ENCODE peak calls at places on chromosomes 6 and 20, in six cellular contexts. One of them, this sample, is unnamed.

GRCh38 chr20:17643531-17644188 is 38.4 kb downstream of the RRBP1 start:
- DNase-seq in caudate nucleus: no peak
- DNase-seq in CD8-positive, alpha-beta memory T cell: no peak
- DNase-seq in esophagus squamous epithelium: no peak
- DNase-seq in heart left ventricle: peak; percentile 24
- DNase-seq in PC-3: no peak
- DNase-seq in this sample: no peak

GRCh38 chr6:31359556-31359955 is 2.6 kb upstream of the HLA-B start:
- DNase-seq in caudate nucleus: no peak
- DNase-seq in CD8-positive, alpha-beta memory T cell: no peak
- DNase-seq in esophagus squamous epithelium: no peak
- DNase-seq in heart left ventricle: no peak
- DNase-seq in PC-3: no peak
- DNase-seq in this sample: no peak

GRCh38 chr6:12012231-12012565 is at the start of gene HIVEP1:
- DNase-seq in caudate nucleus: no peak
- DNase-seq in CD8-positive, alpha-beta memory T cell: peak; percentile 14
- DNase-seq in esophagus squamous epithelium: no peak
- DNase-seq in heart left ventricle: no peak
- DNase-seq in PC-3: no peak
- DNase-seq in this sample: peak; percentile 71

GRCh38 chr6:169177516-169178196 is 76.0 kb downstream of the THBS2 start:
- DNase-seq in caudate nucleus: no peak
- DNase-seq in CD8-positive, alpha-beta memory T cell: no peak
- DNase-seq in esophagus squamous epithelium: no peak
- DNase-seq in heart left ventricle: no peak
- DNase-seq in PC-3: no peak
- DNase-seq in this sample: no peak

GRCh38 chr6:39812853-39813533 is 20.8 kb downstream of the DAAM2 start:
- DNase-seq in caudate nucleus: no peak
- DNase-seq in CD8-positive, alpha-beta memory T cell: no peak
- DNase-seq in esophagus squamous epithelium: no peak
- DNase-seq in heart left ventricle: no peak
- DNase-seq in PC-3: no peak
- DNase-seq in this sample: no peak

GRCh38 chr20:16758459-16759160 is 10.5 kb downstream of the OTOR start:
- DNase-seq in caudate nucleus: no peak
- DNase-seq in CD8-positive, alpha-beta memory T cell: no peak
- DNase-seq in esophagus squamous epithelium: no peak
- DNase-seq in heart left ventricle: no peak
- DNase-seq in PC-3: no peak
- DNase-seq in this sample: no peak

GRCh38 chr20:33437141-33437911 is 6.2 kb downstream of the SNTA1 start:
- DNase-seq in caudate nucleus: peak; percentile 54
- DNase-seq in CD8-positive, alpha-beta memory T cell: no peak
- DNase-seq in esophagus squamous epithelium: no peak
- DNase-seq in heart left ventricle: peak; percentile 77
- DNase-seq in PC-3: no peak
- DNase-seq in this sample: no peak

GRCh38 chr6:114000066-114000465 is 29.1 kb upstream of the HDAC2 start:
- DNase-seq in caudate nucleus: no peak
- DNase-seq in CD8-positive, alpha-beta memory T cell: no peak
- DNase-seq in esophagus squamous epithelium: no peak
- DNase-seq in heart left ventricle: no peak
- DNase-seq in PC-3: peak; percentile 86
- DNase-seq in this sample: no peak

GRCh38 chr6:6218246-6219085 is 102.0 kb downstream of the F13A1 start:
- DNase-seq in caudate nucleus: no peak
- DNase-seq in CD8-positive, alpha-beta memory T cell: no peak
- DNase-seq in esophagus squamous epithelium: no peak
- DNase-seq in heart left ventricle: no peak
- DNase-seq in PC-3: peak; percentile 43
- DNase-seq in this sample: no peak

GRCh38 chr6:111606620-111607115 is 990 bp upstream of the TRAF3IP2 start:
- DNase-seq in caudate nucleus: no peak
- DNase-seq in CD8-positive, alpha-beta memory T cell: no peak
- DNase-seq in esophagus squamous epithelium: no peak
- DNase-seq in heart left ventricle: no peak
- DNase-seq in PC-3: no peak
- DNase-seq in this sample: no peak

GRCh38 chr6:137913434-137913833 is 46.4 kb downstream of the TNFAIP3 start:
- DNase-seq in caudate nucleus: no peak
- DNase-seq in CD8-positive, alpha-beta memory T cell: no peak
- DNase-seq in esophagus squamous epithelium: no peak
- DNase-seq in heart left ventricle: no peak
- DNase-seq in PC-3: no peak
- DNase-seq in this sample: no peak

GRCh38 chr6:137913996-137914529 is 47.0 kb downstream of the TNFAIP3 start:
- DNase-seq in caudate nucleus: no peak
- DNase-seq in CD8-positive, alpha-beta memory T cell: no peak
- DNase-seq in esophagus squamous epithelium: no peak
- DNase-seq in heart left ventricle: no peak
- DNase-seq in PC-3: no peak
- DNase-seq in this sample: no peak

GRCh38 chr6:137914530-137915193 is 47.6 kb downstream of the TNFAIP3 start:
- DNase-seq in caudate nucleus: no peak
- DNase-seq in CD8-positive, alpha-beta memory T cell: no peak
- DNase-seq in esophagus squamous epithelium: no peak
- DNase-seq in heart left ventricle: no peak
- DNase-seq in PC-3: no peak
- DNase-seq in this sample: no peak

GRCh38 chr6:137911675-137912158 is 44.7 kb downstream of the TNFAIP3 start:
- DNase-seq in caudate nucleus: no peak
- DNase-seq in CD8-positive, alpha-beta memory T cell: no peak
- DNase-seq in esophagus squamous epithelium: no peak
- DNase-seq in heart left ventricle: no peak
- DNase-seq in PC-3: no peak
- DNase-seq in this sample: no peak

DNA sequence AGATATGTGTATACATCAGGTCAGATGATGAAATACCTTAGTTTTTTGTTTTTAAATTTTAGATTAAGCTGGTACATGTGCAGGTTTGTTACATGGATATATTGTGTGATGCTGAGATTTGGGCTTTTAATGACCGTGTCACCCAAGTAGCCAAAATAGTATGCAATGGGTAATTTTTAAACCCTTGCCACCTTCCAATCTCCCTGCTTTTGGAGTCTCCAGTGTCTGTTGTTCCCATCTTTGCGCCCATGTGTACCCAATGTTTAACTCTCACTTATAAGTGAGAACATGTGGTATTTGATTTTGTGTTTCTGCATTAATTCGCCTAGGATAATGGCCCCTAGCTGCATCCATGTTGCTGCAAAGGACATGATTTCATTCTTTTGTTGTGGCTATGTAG is 45.8 kb downstream of the TNFAIP3 start:
- DNase-seq in caudate nucleus: no peak
- DNase-seq in CD8-positive, alpha-beta memory T cell: no peak
- DNase-seq in esophagus squamous epithelium: no peak
- DNase-seq in heart left ventricle: no peak
- DNase-seq in PC-3: no peak
- DNase-seq in this sample: no peak
- H3K27ac ChIP-seq in caudate nucleus: no peak overlapping the region
- H3K27ac ChIP-seq in CD8-positive, alpha-beta memory T cell: no peak overlapping the region
- H3K27ac ChIP-seq in esophagus squamous epithelium: no peak overlapping the region
- H3K27ac ChIP-seq in heart left ventricle: no peak overlapping the region
- H3K27ac ChIP-seq in PC-3: no peak overlapping the region
- H3K27ac ChIP-seq in this sample: no peak overlapping the region

GRCh38 chr6:33319939-33320314 is 2.4 kb upstream of the ZBTB22 start:
- DNase-seq in caudate nucleus: no peak
- DNase-seq in CD8-positive, alpha-beta memory T cell: no peak
- DNase-seq in esophagus squamous epithelium: no peak
- DNase-seq in heart left ventricle: no peak
- DNase-seq in PC-3: no peak
- DNase-seq in this sample: no peak
- H3K27ac ChIP-seq in caudate nucleus: no peak overlapping the region
- H3K27ac ChIP-seq in CD8-positive, alpha-beta memory T cell: peak overlapping the region; percentile 18
- H3K27ac ChIP-seq in esophagus squamous epithelium: peak overlapping the region; percentile 57
- H3K27ac ChIP-seq in heart left ventricle: peak overlapping the region; percentile 92
- H3K27ac ChIP-seq in PC-3: peak overlapping the region; percentile 86
- H3K27ac ChIP-seq in this sample: peak overlapping the region; percentile 46

DNA sequence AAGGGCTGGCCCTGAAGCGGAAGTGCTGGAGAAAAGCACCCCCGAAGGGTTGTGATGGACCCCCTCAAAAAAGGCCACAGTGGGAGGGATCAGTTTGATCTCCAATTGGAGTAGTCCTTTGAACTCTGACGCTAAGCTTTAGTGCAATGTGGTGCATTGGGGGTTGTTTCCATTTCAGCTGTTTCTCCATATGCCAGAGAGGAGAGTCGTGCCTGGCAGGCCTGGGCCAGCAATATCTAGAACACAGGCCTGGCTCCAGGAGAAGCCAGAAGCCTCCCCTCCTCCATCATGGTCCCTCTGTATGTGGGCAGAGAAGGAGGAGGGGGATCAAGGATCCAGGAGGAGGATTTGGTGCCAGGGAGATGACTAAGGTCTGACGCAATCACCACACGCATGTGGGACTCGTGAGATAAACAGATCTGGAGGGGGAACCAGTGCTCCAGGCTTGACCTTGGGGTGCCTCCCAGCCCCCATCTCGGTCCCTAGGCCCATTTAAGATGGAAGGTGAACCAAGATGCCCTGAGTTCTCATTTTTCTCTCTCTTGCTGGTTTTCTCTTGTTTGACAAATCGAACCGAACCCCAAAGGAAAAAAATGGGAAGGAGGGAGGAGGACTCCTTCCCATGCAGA is 517.4 kb upstream of the JARID2 start:
- DNase-seq in caudate nucleus: no peak
- DNase-seq in CD8-positive, alpha-beta memory T cell: no peak
- DNase-seq in esophagus squamous epithelium: no peak
- DNase-seq in heart left ventricle: no peak
- DNase-seq in PC-3: peak; percentile 51
- DNase-seq in this sample: peak; percentile 85
- H3K27ac ChIP-seq in caudate nucleus: no peak overlapping the region
- H3K27ac ChIP-seq in CD8-positive, alpha-beta memory T cell: no peak overlapping the region
- H3K27ac ChIP-seq in esophagus squamous epithelium: peak overlapping the region; percentile 48
- H3K27ac ChIP-seq in heart left ventricle: no peak overlapping the region
- H3K27ac ChIP-seq in PC-3: peak overlapping the region; percentile 16
- H3K27ac ChIP-seq in this sample: peak overlapping the region; percentile 63

GRCh38 chr6:56359201-56359899 is 112.0 kb upstream of the COL21A1 start:
- DNase-seq in caudate nucleus: peak; percentile 10
- DNase-seq in CD8-positive, alpha-beta memory T cell: peak; percentile 8
- DNase-seq in esophagus squamous epithelium: peak; percentile 12
- DNase-seq in heart left ventricle: no peak
- DNase-seq in PC-3: peak; percentile 84
- DNase-seq in this sample: peak; percentile 84

GRCh38 chr6:56356431-56356830 is 109.1 kb upstream of the COL21A1 start:
- DNase-seq in caudate nucleus: no peak
- DNase-seq in CD8-positive, alpha-beta memory T cell: no peak
- DNase-seq in esophagus squamous epithelium: no peak
- DNase-seq in heart left ventricle: no peak
- DNase-seq in PC-3: peak; percentile 64
- DNase-seq in this sample: no peak

GRCh38 chr6:56361812-56362211 is 114.4 kb upstream of the COL21A1 start:
- DNase-seq in caudate nucleus: no peak
- DNase-seq in CD8-positive, alpha-beta memory T cell: no peak
- DNase-seq in esophagus squamous epithelium: no peak
- DNase-seq in heart left ventricle: no peak
- DNase-seq in PC-3: peak; percentile 12
- DNase-seq in this sample: no peak

GRCh38 chr6:56353860-56354259 is 106.5 kb upstream of the COL21A1 start:
- DNase-seq in caudate nucleus: no peak
- DNase-seq in CD8-positive, alpha-beta memory T cell: no peak
- DNase-seq in esophagus squamous epithelium: no peak
- DNase-seq in heart left ventricle: no peak
- DNase-seq in PC-3: no peak
- DNase-seq in this sample: no peak

DNA sequence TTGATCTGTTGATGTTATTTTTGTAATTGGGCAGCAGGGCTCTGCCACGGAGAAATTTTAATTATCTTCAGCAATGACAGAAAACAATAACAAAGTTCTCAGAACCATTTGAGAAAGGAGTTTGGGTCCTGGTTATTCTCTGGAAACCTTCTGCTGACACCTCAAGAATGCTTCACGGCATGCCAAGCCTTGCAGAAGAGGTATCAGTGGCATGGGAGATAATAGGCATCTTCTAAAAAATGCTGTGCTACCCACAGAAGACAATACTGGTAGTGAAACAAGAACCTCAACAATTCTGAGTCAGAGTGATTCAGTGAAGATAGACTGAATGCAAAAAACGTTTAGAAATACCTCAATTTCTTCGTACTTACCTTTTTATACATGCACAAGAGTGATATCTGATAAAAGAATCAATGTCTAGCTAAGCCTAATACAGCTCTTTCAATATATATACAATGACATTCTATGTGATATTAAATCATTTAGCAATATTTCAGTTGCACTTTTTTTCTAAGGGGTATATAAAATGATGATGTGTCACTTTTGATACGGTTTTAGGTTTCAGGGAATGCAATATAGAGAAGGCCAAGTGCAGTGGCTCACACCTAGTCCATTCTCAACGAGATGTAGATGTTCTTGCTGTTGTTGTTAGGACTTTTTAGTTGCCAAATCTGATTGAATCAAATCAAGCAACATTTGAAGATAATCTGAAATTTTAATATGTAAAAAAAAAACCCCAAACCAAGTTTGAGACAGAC is 110.4 kb upstream of the COL21A1 start:
- DNase-seq in caudate nucleus: no peak
- DNase-seq in CD8-positive, alpha-beta memory T cell: no peak
- DNase-seq in esophagus squamous epithelium: no peak
- DNase-seq in heart left ventricle: no peak
- DNase-seq in PC-3: peak; percentile 70
- DNase-seq in this sample: no peak
- H3K27ac ChIP-seq in caudate nucleus: no peak overlapping the region
- H3K27ac ChIP-seq in CD8-positive, alpha-beta memory T cell: no peak overlapping the region
- H3K27ac ChIP-seq in esophagus squamous epithelium: no peak overlapping the region
- H3K27ac ChIP-seq in heart left ventricle: no peak overlapping the region
- H3K27ac ChIP-seq in PC-3: no peak overlapping the region
- H3K27ac ChIP-seq in this sample: peak overlapping the region; percentile 59

GRCh38 chr20:21361266-21361665 is 36.1 kb downstream of the NKX2-4 start:
- DNase-seq in caudate nucleus: no peak
- DNase-seq in CD8-positive, alpha-beta memory T cell: no peak
- DNase-seq in esophagus squamous epithelium: no peak
- DNase-seq in heart left ventricle: no peak
- DNase-seq in PC-3: peak; percentile 8
- DNase-seq in this sample: no peak

GRCh38 chr20:21360686-21361085 is 36.6 kb downstream of the NKX2-4 start:
- DNase-seq in caudate nucleus: no peak
- DNase-seq in CD8-positive, alpha-beta memory T cell: no peak
- DNase-seq in esophagus squamous epithelium: no peak
- DNase-seq in heart left ventricle: no peak
- DNase-seq in PC-3: no peak
- DNase-seq in this sample: no peak

GRCh38 chr20:21368791-21369190 is 28.5 kb downstream of the NKX2-4 start:
- DNase-seq in caudate nucleus: no peak
- DNase-seq in CD8-positive, alpha-beta memory T cell: no peak
- DNase-seq in esophagus squamous epithelium: no peak
- DNase-seq in heart left ventricle: no peak
- DNase-seq in PC-3: no peak
- DNase-seq in this sample: no peak

GRCh38 chr20:21365771-21366170 is 31.6 kb downstream of the NKX2-4 start:
- DNase-seq in caudate nucleus: no peak
- DNase-seq in CD8-positive, alpha-beta memory T cell: no peak
- DNase-seq in esophagus squamous epithelium: no peak
- DNase-seq in heart left ventricle: no peak
- DNase-seq in PC-3: no peak
- DNase-seq in this sample: no peak

GRCh38 chr20:21364413-21364812 is 32.9 kb downstream of the NKX2-4 start:
- DNase-seq in caudate nucleus: no peak
- DNase-seq in CD8-positive, alpha-beta memory T cell: no peak
- DNase-seq in esophagus squamous epithelium: no peak
- DNase-seq in heart left ventricle: no peak
- DNase-seq in PC-3: no peak
- DNase-seq in this sample: no peak
- H3K27ac ChIP-seq in caudate nucleus: no peak overlapping the region
- H3K27ac ChIP-seq in CD8-positive, alpha-beta memory T cell: no peak overlapping the region
- H3K27ac ChIP-seq in esophagus squamous epithelium: no peak overlapping the region
- H3K27ac ChIP-seq in heart left ventricle: no peak overlapping the region
- H3K27ac ChIP-seq in PC-3: no peak overlapping the region
- H3K27ac ChIP-seq in this sample: no peak overlapping the region

GRCh38 chr6:43035495-43036194 is 14.2 kb downstream of the RRP36 start:
- DNase-seq in caudate nucleus: no peak
- DNase-seq in CD8-positive, alpha-beta memory T cell: no peak
- DNase-seq in esophagus squamous epithelium: no peak
- DNase-seq in heart left ventricle: no peak
- DNase-seq in PC-3: no peak
- DNase-seq in this sample: no peak
- H3K27ac ChIP-seq in caudate nucleus: no peak overlapping the region
- H3K27ac ChIP-seq in CD8-positive, alpha-beta memory T cell: no peak overlapping the region
- H3K27ac ChIP-seq in esophagus squamous epithelium: no peak overlapping the region
- H3K27ac ChIP-seq in heart left ventricle: peak overlapping the region; percentile 54
- H3K27ac ChIP-seq in PC-3: no peak overlapping the region
- H3K27ac ChIP-seq in this sample: no peak overlapping the region

This sample was measured in sigmoid colon.